ENCODE peak calls at places on chromosomes 5 and 9, in five cellular contexts. Q is A549, R is Peyer's patch, J is IMR-90, O is prostate gland. M is an unnamed sample.

GRCh38 chr5:69170969-69171368 is 4.0 kb downstream of the CCNB1 start:
- DNase-seq in Q (no peak), R (no peak), J (no peak), O (no peak), M (no peak)

GRCh38 chr9:80874276-80874675 is 815.1 kb downstream of the TLE1 start:
- DNase-seq in Q (no peak), R (no peak), J (peak; percentile 89), O (no peak), M (no peak)

GRCh38 chr5:176447538-176447981 is 625 bp upstream of the FAF2 start:
- DNase-seq in Q (no peak), R (no peak), J (no peak), O (peak; percentile 10), M (no peak)

GRCh38 chr5:124537136-124537919 is 209.1 kb downstream of the ZNF608 start:
- DNase-seq in Q (no peak), R (no peak), J (no peak), O (no peak), M (no peak)

GRCh38 chr9:133850161-133850560 is 112.0 kb upstream of the SARDH start:
- DNase-seq in Q (no peak), R (no peak), J (no peak), O (no peak), M (no peak)

GRCh38 chr5:1515311-1515920 is 8.3 kb downstream of the LPCAT1 start:
- DNase-seq in Q (no peak), R (peak; percentile 13), J (no peak), O (no peak), M (no peak)

GRCh38 chr5:73605223-73606087 is 20.5 kb upstream of the ARHGEF28 start:
- DNase-seq in Q (peak; percentile 31), R (no peak), J (peak; percentile 42), O (peak; percentile 6), M (no peak)

GRCh38 chr5:1479581-1480188 is 34.4 kb upstream of the SLC6A3 start:
- DNase-seq in Q (peak; percentile 40), R (peak; percentile 58), J (peak; percentile 36), O (no peak), M (no peak)

GRCh38 chr5:129963359-129963758 is 59.1 kb downstream of the CHSY3 start:
- DNase-seq in Q (no peak), R (no peak), J (peak; percentile 66), O (no peak), M (no peak)

GRCh38 chr5:77852514-77853352 is 76.6 kb upstream of the TBCA start:
- DNase-seq in Q (peak; percentile 53), R (peak; percentile 42), J (peak; percentile 78), O (no peak), M (no peak)

GRCh38 chr5:132870801-132871200 is 2.7 kb upstream of the LEAP2 start:
- DNase-seq in Q (no peak), R (no peak), J (no peak), O (no peak), M (no peak)

GRCh38 chr5:132873119-132873929 is at the start of gene LEAP2:
- DNase-seq in Q (no peak), R (no peak), J (peak; percentile 39), O (no peak), M (no peak)

GRCh38 chr5:132871459-132871858 is 2.0 kb upstream of the LEAP2 start:
- DNase-seq in Q (no peak), R (no peak), J (no peak), O (no peak), M (no peak)

GRCh38 chr5:132872788-132873118 is 715 bp upstream of the LEAP2 start:
- DNase-seq in Q (no peak), R (no peak), J (no peak), O (no peak), M (no peak)

GRCh38 chr5:132871885-132872284 is 1.6 kb upstream of the LEAP2 start:
- DNase-seq in Q (no peak), R (no peak), J (no peak), O (no peak), M (no peak)
- TF ChIP-seq POLR2A in Q (no peak), R (no peak), J (no peak), O (no peak), M (no peak)

GRCh38 chr5:115962239-115962564 is at the start of gene LVRN:
- DNase-seq in Q (no peak), R (no peak), J (no peak), O (no peak), M (peak; percentile 84)
- H3K4me3 ChIP-seq in Q (peak within 1 kb of the TSS; percentile 21), R (peak within 1 kb of the TSS; percentile 40), J (peak within 1 kb of the TSS; percentile 18), O (no peak within 1 kb of the TSS), M (no peak within 1 kb of the TSS)

GRCh38 chr9:136536051-136536720 is 9.7 kb downstream of the NOTCH1 start:
- DNase-seq in Q (no peak), R (no peak), J (no peak), O (no peak), M (no peak)

GRCh38 chr9:136537896-136538598 is 7.8 kb downstream of the NOTCH1 start:
- DNase-seq in Q (no peak), R (no peak), J (peak; percentile 69), O (no peak), M (no peak)

GRCh38 chr9:136535070-136535469 is 10.8 kb downstream of the NOTCH1 start:
- DNase-seq in Q (no peak), R (peak; percentile 69), J (no peak), O (no peak), M (no peak)

GRCh38 chr9:136537411-136537810 is 8.4 kb downstream of the NOTCH1 start:
- DNase-seq in Q (no peak), R (no peak), J (no peak), O (no peak), M (no peak)

DNA sequence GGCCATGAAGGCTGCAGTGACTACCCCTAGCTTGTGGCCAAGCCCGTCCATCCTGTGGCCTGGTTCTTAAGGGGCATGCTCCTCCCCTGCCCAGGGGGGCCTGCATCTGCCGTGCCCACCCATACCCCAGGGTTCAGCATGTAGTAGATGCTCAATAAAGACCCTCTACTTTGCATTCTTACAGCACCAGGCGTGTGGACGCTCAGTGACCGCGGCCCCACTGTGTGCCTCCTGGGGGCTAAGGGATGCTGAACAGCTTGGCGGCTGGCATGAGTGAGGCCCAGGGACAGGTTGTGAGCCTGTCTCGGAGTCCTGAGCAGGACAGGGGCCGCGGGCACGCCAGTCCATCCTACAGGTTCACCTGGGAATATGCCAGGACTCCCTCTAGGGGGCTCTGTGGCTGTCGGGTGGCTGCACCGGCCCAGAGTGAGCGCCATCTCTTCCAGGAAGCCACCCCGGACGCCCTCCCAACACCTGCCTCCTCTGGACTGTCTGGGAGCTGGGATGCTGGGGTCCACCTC is 9.1 kb downstream of the NOTCH1 start:
- DNase-seq in Q (no peak), R (no peak), J (no peak), O (no peak), M (no peak)
- TF ChIP-seq CTCF in Q (no peak), R (no peak), J (no peak), O (no peak), M (no peak)

GRCh38 chr5:74918232-74918669 is 52.1 kb upstream of the FAM169A start:
- DNase-seq in Q (no peak), R (no peak), J (no peak), O (no peak), M (no peak)

GRCh38 chr5:74915488-74915887 is 49.3 kb upstream of the FAM169A start:
- DNase-seq in Q (no peak), R (no peak), J (no peak), O (no peak), M (no peak)

GRCh38 chr5:74919487-74919886 is 53.3 kb upstream of the FAM169A start:
- DNase-seq in Q (peak; percentile 51), R (no peak), J (peak; percentile 70), O (peak; percentile 12), M (no peak)

GRCh38 chr5:74919041-74919440 is 52.9 kb upstream of the FAM169A start:
- DNase-seq in Q (no peak), R (no peak), J (no peak), O (no peak), M (no peak)

DNA sequence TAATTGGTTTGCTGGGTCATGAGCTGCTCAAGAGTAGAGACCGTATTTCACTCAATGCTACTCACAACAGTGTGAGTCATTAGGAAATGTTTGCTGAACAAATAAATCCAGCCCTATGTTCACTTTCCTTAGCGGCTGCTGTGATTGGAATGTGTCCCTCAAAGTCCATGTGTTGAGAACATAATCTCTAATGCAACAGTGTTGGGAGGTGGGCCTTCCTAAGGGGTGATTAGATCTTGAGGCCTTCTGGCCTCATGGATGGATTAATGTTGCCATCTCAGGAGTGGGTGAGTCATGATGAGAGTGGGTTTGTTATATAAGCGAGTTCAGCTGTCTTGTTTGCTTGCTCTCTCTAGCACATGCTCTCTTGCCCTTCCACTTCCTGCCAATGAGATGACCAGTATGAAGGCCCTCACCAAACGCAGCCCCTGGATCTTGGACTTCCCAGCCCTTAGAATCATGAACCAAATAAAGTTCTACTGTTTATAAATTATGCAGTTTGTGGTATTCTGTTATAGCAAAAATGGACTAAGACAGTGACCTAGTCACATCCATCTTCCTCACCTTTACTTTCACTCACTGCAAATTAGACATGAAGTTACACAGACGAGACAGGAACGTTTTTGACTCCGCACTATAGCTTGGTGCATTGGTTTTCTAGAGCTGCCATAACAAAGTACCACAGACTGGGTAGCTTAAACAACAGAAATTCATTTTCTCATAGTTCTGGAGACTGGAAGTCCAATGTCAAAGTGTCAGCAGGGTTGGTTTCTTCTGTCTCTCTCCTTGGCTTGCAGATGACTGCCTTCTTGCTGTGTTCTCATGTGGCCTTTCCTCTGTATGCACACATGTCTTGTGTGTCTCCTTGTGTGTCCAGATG is 50.9 kb upstream of the FAM169A start:
- DNase-seq in Q (peak; percentile 60), R (no peak), J (peak; percentile 48), O (no peak), M (no peak)
- TF ChIP-seq POLR2A in Q (no peak), R (no peak), J (no peak), O (no peak), M (no peak)